ENCODE peak calls at places on chromosomes 7 and 10, in seven cellular contexts. One of them, this sample, is unnamed. For H3K27me3, the result is how much of the 10 kb centered on the place peaks cover.

GRCh38 chr7:133789951-133790350 is 337.2 kb upstream of the LRGUK start:
- DNase-seq in mesendoderm: peak
- DNase-seq in mesenchymal stem cell: peak
- DNase-seq in H9: no peak
- DNase-seq in trophoblast cell: no peak
- DNase-seq in H1: no peak
- DNase-seq in IMR-90: peak
- DNase-seq in this sample: no peak

GRCh38 chr7:98276241-98276761 is 5.2 kb upstream of the BRI3 start:
- DNase-seq in IMR-90: peak
- DNase-seq in trophoblast cell: no peak
- DNase-seq in H9: no peak
- DNase-seq in mesendoderm: no peak
- DNase-seq in mesenchymal stem cell: peak
- DNase-seq in H1: no peak
- DNase-seq in this sample: no peak

GRCh38 chr10:103062854-103063642 is 130.0 kb downstream of the NT5C2 start:
- DNase-seq in trophoblast cell: no peak
- DNase-seq in H9: no peak
- DNase-seq in mesendoderm: no peak
- DNase-seq in mesenchymal stem cell: no peak
- DNase-seq in IMR-90: no peak
- DNase-seq in H1: peak
- DNase-seq in this sample: no peak

GRCh38 chr10:118542789-118543188 is 52.7 kb downstream of the PRLHR start:
- DNase-seq in H1: no peak
- DNase-seq in mesenchymal stem cell: no peak
- DNase-seq in mesendoderm: no peak
- DNase-seq in H9: no peak
- DNase-seq in IMR-90: no peak
- DNase-seq in trophoblast cell: no peak
- DNase-seq in this sample: no peak

GRCh38 chr10:106582291-106582690 is 582.2 kb downstream of the SORCS1 start:
- DNase-seq in trophoblast cell: no peak
- DNase-seq in H1: no peak
- DNase-seq in H9: peak
- DNase-seq in mesenchymal stem cell: no peak
- DNase-seq in IMR-90: peak
- DNase-seq in mesendoderm: peak
- DNase-seq in this sample: no peak

GRCh38 chr10:70967591-70968588 is 79.5 kb upstream of the PCBD1 start:
- DNase-seq in IMR-90: peak
- DNase-seq in H1: no peak
- DNase-seq in mesendoderm: peak
- DNase-seq in mesenchymal stem cell: peak
- DNase-seq in H9: peak
- DNase-seq in trophoblast cell: no peak
- DNase-seq in this sample: peak

GRCh38 chr7:95660023-95660434 is 63.7 kb upstream of the PDK4 start:
- DNase-seq in mesenchymal stem cell: peak
- DNase-seq in mesendoderm: no peak
- DNase-seq in H1: no peak
- DNase-seq in IMR-90: no peak
- DNase-seq in trophoblast cell: no peak
- DNase-seq in H9: no peak
- DNase-seq in this sample: no peak

GRCh38 chr10:15311249-15311884 is 59.7 kb downstream of the FAM171A1 start:
- DNase-seq in trophoblast cell: no peak
- DNase-seq in H9: no peak
- DNase-seq in mesenchymal stem cell: no peak
- DNase-seq in IMR-90: no peak
- DNase-seq in H1: no peak
- DNase-seq in mesendoderm: no peak
- DNase-seq in this sample: no peak

GRCh38 chr10:45488365-45488764 is 114.3 kb downstream of the ALOX5 start:
- DNase-seq in mesenchymal stem cell: no peak
- DNase-seq in H9: no peak
- DNase-seq in IMR-90: no peak
- DNase-seq in trophoblast cell: peak
- DNase-seq in H1: no peak
- DNase-seq in mesendoderm: no peak
- DNase-seq in this sample: no peak

GRCh38 chr7:104845541-104845940 is 168.5 kb upstream of the KMT2E start:
- DNase-seq in H1: no peak
- DNase-seq in IMR-90: no peak
- DNase-seq in mesendoderm: no peak
- DNase-seq in mesenchymal stem cell: no peak
- DNase-seq in trophoblast cell: no peak
- DNase-seq in H9: no peak
- DNase-seq in this sample: no peak

GRCh38 chr10:688621-689426 is 644 bp downstream of the DIP2C start:
- DNase-seq in mesendoderm: peak
- DNase-seq in H9: no peak
- DNase-seq in mesenchymal stem cell: peak
- DNase-seq in trophoblast cell: peak
- DNase-seq in IMR-90: peak
- DNase-seq in H1: peak
- DNase-seq in this sample: peak

GRCh38 chr10:607545-608196 is 81.8 kb downstream of the DIP2C start:
- DNase-seq in H9: no peak
- DNase-seq in H1: no peak
- DNase-seq in mesenchymal stem cell: no peak
- DNase-seq in mesendoderm: no peak
- DNase-seq in trophoblast cell: no peak
- DNase-seq in IMR-90: no peak
- DNase-seq in this sample: no peak

GRCh38 chr7:33903770-33904679 is 1.3 kb upstream of the BMPER start:
- DNase-seq in H1: peak
- DNase-seq in mesenchymal stem cell: peak
- DNase-seq in trophoblast cell: peak
- DNase-seq in H9: peak
- DNase-seq in mesendoderm: peak
- DNase-seq in IMR-90: peak
- DNase-seq in this sample: peak

GRCh38 chr10:83915801-83916200 is 223.5 kb upstream of the GHITM start:
- DNase-seq in H9: no peak
- DNase-seq in IMR-90: no peak
- DNase-seq in H1: no peak
- DNase-seq in trophoblast cell: no peak
- DNase-seq in mesendoderm: peak
- DNase-seq in mesenchymal stem cell: no peak
- DNase-seq in this sample: no peak

GRCh38 chr7:27147211-27148030 is at the start of gene HOXA6:
- DNase-seq in trophoblast cell: no peak
- DNase-seq in mesendoderm: no peak
- DNase-seq in H1: peak
- DNase-seq in mesenchymal stem cell: no peak
- DNase-seq in H9: peak
- DNase-seq in IMR-90: peak
- DNase-seq in this sample: no peak

GRCh38 chr7:27146491-27147210 is 923 bp downstream of the HOXA6 start:
- DNase-seq in trophoblast cell: no peak
- DNase-seq in mesendoderm: no peak
- DNase-seq in H1: peak
- DNase-seq in mesenchymal stem cell: no peak
- DNase-seq in H9: no peak
- DNase-seq in IMR-90: no peak
- DNase-seq in this sample: no peak

GRCh38 chr7:27145167-27145883 is 1.8 kb upstream of the HOXA5 start:
- DNase-seq in IMR-90: no peak
- DNase-seq in trophoblast cell: no peak
- DNase-seq in H1: peak
- DNase-seq in H9: no peak
- DNase-seq in mesendoderm: no peak
- DNase-seq in mesenchymal stem cell: no peak
- DNase-seq in this sample: no peak

GRCh38 chr7:27144799-27145166 is 1.3 kb upstream of the HOXA5 start:
- DNase-seq in mesendoderm: no peak
- DNase-seq in H9: no peak
- DNase-seq in IMR-90: no peak
- DNase-seq in H1: peak
- DNase-seq in trophoblast cell: no peak
- DNase-seq in mesenchymal stem cell: no peak
- DNase-seq in this sample: no peak

DNA sequence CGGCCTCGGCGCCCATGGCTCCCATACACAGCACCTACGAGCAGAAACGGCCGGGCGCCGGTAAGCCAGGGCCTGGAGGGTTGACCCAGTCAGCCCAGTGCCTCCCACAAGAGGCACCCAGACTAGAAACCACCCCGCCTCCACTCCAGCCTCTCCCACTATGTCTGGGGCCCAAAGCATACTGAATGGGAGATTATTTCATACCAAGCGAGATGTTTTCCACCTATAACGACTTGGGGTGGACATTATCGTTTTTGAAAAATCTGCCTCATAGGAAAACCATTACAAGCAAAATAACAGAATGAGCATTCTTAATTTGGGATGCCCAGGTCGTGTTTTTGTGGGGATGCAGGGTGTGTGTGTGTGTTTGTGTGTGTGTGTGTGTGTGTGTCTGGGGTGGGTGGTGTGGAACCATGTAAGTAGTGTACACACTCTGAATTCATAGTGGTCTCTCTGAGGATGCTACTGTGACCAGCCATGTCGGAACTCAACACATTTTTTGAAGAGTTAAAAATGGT is 1.6 kb downstream of the HOXA6 start:
- DNase-seq in mesendoderm: no peak
- DNase-seq in H9: no peak
- DNase-seq in trophoblast cell: no peak
- DNase-seq in mesenchymal stem cell: no peak
- DNase-seq in IMR-90: no peak
- DNase-seq in H1: no peak
- DNase-seq in this sample: no peak
- H3K27me3 ChIP-seq in mesendoderm: half or more
- H3K27me3 ChIP-seq in H9: half or more
- H3K27me3 ChIP-seq in trophoblast cell: half or more
- H3K27me3 ChIP-seq in mesenchymal stem cell: under half
- H3K27me3 ChIP-seq in IMR-90: under half
- H3K27me3 ChIP-seq in H1: half or more
- H3K27me3 ChIP-seq in this sample: half or more

DNA sequence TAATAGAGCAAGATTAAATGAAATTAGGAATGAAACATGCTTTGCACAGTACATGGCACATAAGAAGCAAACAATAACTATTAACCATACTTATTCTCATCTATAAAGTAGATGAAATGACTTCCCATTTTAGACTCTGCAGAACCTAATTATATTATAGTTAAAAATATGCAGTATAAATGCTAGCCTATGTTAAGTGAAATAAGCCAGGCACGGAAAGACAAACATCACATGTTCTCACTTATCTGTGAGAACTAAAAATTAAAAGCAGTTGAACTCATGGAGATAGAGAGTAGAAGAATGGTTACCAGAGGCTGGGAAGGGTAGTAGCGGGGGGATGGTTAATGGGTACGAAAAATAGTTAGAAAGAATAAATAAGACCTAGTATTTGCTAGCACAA is 247.0 kb downstream of the PRKG1 start:
- DNase-seq in mesenchymal stem cell: no peak
- DNase-seq in IMR-90: no peak
- DNase-seq in H1: no peak
- DNase-seq in H9: no peak
- DNase-seq in trophoblast cell: no peak
- DNase-seq in mesendoderm: no peak
- DNase-seq in this sample: no peak
- H3K23ac ChIP-seq in mesenchymal stem cell: no peak
- H3K23ac ChIP-seq in IMR-90: no peak
- H3K23ac ChIP-seq in H1: no peak
- H3K23ac ChIP-seq in H9: no peak
- H3K23ac ChIP-seq in trophoblast cell: no peak
- H3K23ac ChIP-seq in mesendoderm: no peak
- H3K23ac ChIP-seq in this sample: no peak

DNA sequence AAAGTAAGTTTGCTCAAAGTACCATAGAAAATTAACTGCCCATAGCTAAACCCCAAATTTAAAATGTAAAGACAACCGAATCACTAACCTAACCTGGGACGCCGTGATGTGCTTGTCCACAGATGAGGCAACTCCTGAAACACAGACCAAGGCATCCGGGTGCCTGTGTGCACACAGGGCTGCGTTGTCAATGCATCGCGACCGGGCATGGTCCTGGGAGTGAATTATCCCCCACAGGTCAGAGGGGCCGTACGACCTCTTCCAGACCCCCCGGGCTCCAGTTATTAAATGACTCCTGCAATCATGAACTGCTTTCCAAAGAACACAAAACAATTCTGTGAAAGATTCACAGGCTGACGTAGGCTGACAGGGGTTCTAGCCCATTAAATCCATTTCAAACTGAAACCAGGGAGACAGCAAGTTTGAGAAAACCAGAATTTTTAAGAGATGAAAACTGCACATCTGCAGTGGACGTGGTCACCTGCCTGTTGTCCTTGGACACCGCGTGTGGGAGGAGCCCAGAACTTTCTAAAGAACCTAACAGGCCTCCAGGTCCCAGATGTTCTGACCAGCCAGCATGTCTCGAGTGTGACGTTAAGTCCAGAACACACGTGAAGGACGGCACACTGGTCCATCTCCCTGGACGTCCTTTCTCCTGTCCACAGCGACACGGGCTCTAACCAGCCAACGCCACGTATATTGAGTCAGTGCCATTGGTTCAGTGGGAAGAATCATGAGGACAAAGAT is 297.8 kb downstream of the DNAJB6 start:
- DNase-seq in IMR-90: no peak
- DNase-seq in trophoblast cell: no peak
- DNase-seq in mesendoderm: no peak
- DNase-seq in H9: peak
- DNase-seq in mesenchymal stem cell: no peak
- DNase-seq in H1: no peak
- DNase-seq in this sample: no peak
- H3K27me3 ChIP-seq in IMR-90: under half
- H3K27me3 ChIP-seq in trophoblast cell: under half
- H3K27me3 ChIP-seq in mesendoderm: under half
- H3K27me3 ChIP-seq in H9: under half
- H3K27me3 ChIP-seq in mesenchymal stem cell: under half
- H3K27me3 ChIP-seq in H1: under half
- H3K27me3 ChIP-seq in this sample: under half

GRCh38 chr7:106369816-106370215 is 85.0 kb upstream of the NAMPT start:
- DNase-seq in mesenchymal stem cell: no peak
- DNase-seq in H9: no peak
- DNase-seq in trophoblast cell: no peak
- DNase-seq in IMR-90: no peak
- DNase-seq in H1: no peak
- DNase-seq in mesendoderm: no peak
- DNase-seq in this sample: no peak

GRCh38 chr7:106371629-106372028 is 86.8 kb upstream of the NAMPT start:
- DNase-seq in H1: no peak
- DNase-seq in mesendoderm: no peak
- DNase-seq in trophoblast cell: peak
- DNase-seq in IMR-90: no peak
- DNase-seq in mesenchymal stem cell: no peak
- DNase-seq in H9: no peak
- DNase-seq in this sample: no peak

GRCh38 chr7:106372121-106372520 is 87.3 kb upstream of the NAMPT start:
- DNase-seq in mesenchymal stem cell: no peak
- DNase-seq in H1: no peak
- DNase-seq in H9: no peak
- DNase-seq in IMR-90: peak
- DNase-seq in mesendoderm: no peak
- DNase-seq in trophoblast cell: no peak
- DNase-seq in this sample: no peak

GRCh38 chr7:106369349-106369748 is 84.6 kb upstream of the NAMPT start:
- DNase-seq in mesenchymal stem cell: no peak
- DNase-seq in H9: no peak
- DNase-seq in trophoblast cell: peak
- DNase-seq in IMR-90: peak
- DNase-seq in mesendoderm: peak
- DNase-seq in H1: no peak
- DNase-seq in this sample: no peak

GRCh38 chr7:106370542-106370941 is 85.8 kb upstream of the NAMPT start:
- DNase-seq in mesenchymal stem cell: no peak
- DNase-seq in H1: no peak
- DNase-seq in mesendoderm: no peak
- DNase-seq in trophoblast cell: no peak
- DNase-seq in H9: no peak
- DNase-seq in IMR-90: no peak
- DNase-seq in this sample: no peak
- H3K23ac ChIP-seq in mesenchymal stem cell: no peak
- H3K23ac ChIP-seq in H1: no peak
- H3K23ac ChIP-seq in mesendoderm: no peak
- H3K23ac ChIP-seq in trophoblast cell: no peak
- H3K23ac ChIP-seq in H9: no peak
- H3K23ac ChIP-seq in IMR-90: no peak
- H3K23ac ChIP-seq in this sample: no peak